ENCODE peak calls at places on chromosome 10, in five cellular contexts. One of them, this sample, is unnamed.

GRCh38 chr10:112792487-112793196 is 157.4 kb upstream of the TCF7L2 start:
- DNase-seq in lung microvascular endothelial cell: no peak
- DNase-seq in activated CD4-positive, alpha-beta T cell treated with anti-CD3 and anti-CD28 coated beads, Interleukin-2, amount 50 U/mL, for 48 hours: no peak
- DNase-seq in OCI-LY7: no peak
- DNase-seq in T-helper 1 cell: no peak
- DNase-seq in this sample: no peak

GRCh38 chr10:18713077-18713476 is 53.8 kb downstream of the ARL5B start:
- DNase-seq in lung microvascular endothelial cell: no peak
- DNase-seq in activated CD4-positive, alpha-beta T cell treated with anti-CD3 and anti-CD28 coated beads, Interleukin-2, amount 50 U/mL, for 48 hours: no peak
- DNase-seq in OCI-LY7: no peak
- DNase-seq in T-helper 1 cell: no peak
- DNase-seq in this sample: no peak

GRCh38 chr10:100025528-100026070 is 15.9 kb upstream of the DNMBP start:
- DNase-seq in lung microvascular endothelial cell: peak; percentile 13
- DNase-seq in activated CD4-positive, alpha-beta T cell treated with anti-CD3 and anti-CD28 coated beads, Interleukin-2, amount 50 U/mL, for 48 hours: no peak
- DNase-seq in OCI-LY7: no peak
- DNase-seq in T-helper 1 cell: no peak
- DNase-seq in this sample: no peak

GRCh38 chr10:129838794-129839193 is 125.3 kb downstream of the EBF3 start:
- DNase-seq in lung microvascular endothelial cell: no peak
- DNase-seq in activated CD4-positive, alpha-beta T cell treated with anti-CD3 and anti-CD28 coated beads, Interleukin-2, amount 50 U/mL, for 48 hours: no peak
- DNase-seq in OCI-LY7: no peak
- DNase-seq in T-helper 1 cell: no peak
- DNase-seq in this sample: no peak

GRCh38 chr10:82942572-82943091 is 1067.6 kb downstream of the NRG3 start:
- DNase-seq in lung microvascular endothelial cell: no peak
- DNase-seq in activated CD4-positive, alpha-beta T cell treated with anti-CD3 and anti-CD28 coated beads, Interleukin-2, amount 50 U/mL, for 48 hours: no peak
- DNase-seq in OCI-LY7: no peak
- DNase-seq in T-helper 1 cell: no peak
- DNase-seq in this sample: no peak

GRCh38 chr10:99916776-99917175 is 93.0 kb downstream of the DNMBP start:
- DNase-seq in lung microvascular endothelial cell: no peak
- DNase-seq in activated CD4-positive, alpha-beta T cell treated with anti-CD3 and anti-CD28 coated beads, Interleukin-2, amount 50 U/mL, for 48 hours: no peak
- DNase-seq in OCI-LY7: no peak
- DNase-seq in T-helper 1 cell: no peak
- DNase-seq in this sample: no peak

GRCh38 chr10:71092812-71093391 is 119.5 kb upstream of the UNC5B start:
- DNase-seq in lung microvascular endothelial cell: no peak
- DNase-seq in activated CD4-positive, alpha-beta T cell treated with anti-CD3 and anti-CD28 coated beads, Interleukin-2, amount 50 U/mL, for 48 hours: no peak
- DNase-seq in OCI-LY7: no peak
- DNase-seq in T-helper 1 cell: no peak
- DNase-seq in this sample: no peak

GRCh38 chr10:18516851-18517250 is 134.5 kb downstream of the NSUN6 start:
- DNase-seq in lung microvascular endothelial cell: no peak
- DNase-seq in activated CD4-positive, alpha-beta T cell treated with anti-CD3 and anti-CD28 coated beads, Interleukin-2, amount 50 U/mL, for 48 hours: no peak
- DNase-seq in OCI-LY7: no peak
- DNase-seq in T-helper 1 cell: no peak
- DNase-seq in this sample: no peak

GRCh38 chr10:11304906-11305585 is 287.4 kb downstream of the CELF2 start:
- DNase-seq in lung microvascular endothelial cell: no peak
- DNase-seq in activated CD4-positive, alpha-beta T cell treated with anti-CD3 and anti-CD28 coated beads, Interleukin-2, amount 50 U/mL, for 48 hours: peak; percentile 2
- DNase-seq in OCI-LY7: no peak
- DNase-seq in T-helper 1 cell: no peak
- DNase-seq in this sample: no peak

GRCh38 chr10:4635883-4636282 is 190.1 kb upstream of the AKR1E2 start:
- DNase-seq in lung microvascular endothelial cell: no peak
- DNase-seq in activated CD4-positive, alpha-beta T cell treated with anti-CD3 and anti-CD28 coated beads, Interleukin-2, amount 50 U/mL, for 48 hours: no peak
- DNase-seq in OCI-LY7: no peak
- DNase-seq in T-helper 1 cell: no peak
- DNase-seq in this sample: no peak

GRCh38 chr10:58180633-58181032 is 87.1 kb downstream of the IPMK start:
- DNase-seq in lung microvascular endothelial cell: no peak
- DNase-seq in activated CD4-positive, alpha-beta T cell treated with anti-CD3 and anti-CD28 coated beads, Interleukin-2, amount 50 U/mL, for 48 hours: no peak
- DNase-seq in OCI-LY7: no peak
- DNase-seq in T-helper 1 cell: no peak
- DNase-seq in this sample: no peak

GRCh38 chr10:65194131-65194530 is 1672.9 kb downstream of the REEP3 start:
- DNase-seq in lung microvascular endothelial cell: no peak
- DNase-seq in activated CD4-positive, alpha-beta T cell treated with anti-CD3 and anti-CD28 coated beads, Interleukin-2, amount 50 U/mL, for 48 hours: no peak
- DNase-seq in OCI-LY7: no peak
- DNase-seq in T-helper 1 cell: no peak
- DNase-seq in this sample: no peak

GRCh38 chr10:100008708-100009282 is 952 bp downstream of the DNMBP start:
- DNase-seq in lung microvascular endothelial cell: peak; percentile 30
- DNase-seq in activated CD4-positive, alpha-beta T cell treated with anti-CD3 and anti-CD28 coated beads, Interleukin-2, amount 50 U/mL, for 48 hours: no peak
- DNase-seq in OCI-LY7: peak; percentile 31
- DNase-seq in T-helper 1 cell: no peak
- DNase-seq in this sample: no peak

GRCh38 chr10:95758351-95759025 is 2.5 kb downstream of the ENTPD1 start:
- DNase-seq in lung microvascular endothelial cell: peak; percentile 81
- DNase-seq in activated CD4-positive, alpha-beta T cell treated with anti-CD3 and anti-CD28 coated beads, Interleukin-2, amount 50 U/mL, for 48 hours: peak; percentile 7
- DNase-seq in OCI-LY7: peak; percentile 49
- DNase-seq in T-helper 1 cell: no peak
- DNase-seq in this sample: no peak

GRCh38 chr10:118209215-118209614 is 132.9 kb downstream of the FAM204A start:
- DNase-seq in lung microvascular endothelial cell: no peak
- DNase-seq in activated CD4-positive, alpha-beta T cell treated with anti-CD3 and anti-CD28 coated beads, Interleukin-2, amount 50 U/mL, for 48 hours: no peak
- DNase-seq in OCI-LY7: no peak
- DNase-seq in T-helper 1 cell: no peak
- DNase-seq in this sample: no peak

GRCh38 chr10:89466599-89467035 is 52.2 kb downstream of the IFIT5 start:
- DNase-seq in lung microvascular endothelial cell: peak; percentile 24
- DNase-seq in activated CD4-positive, alpha-beta T cell treated with anti-CD3 and anti-CD28 coated beads, Interleukin-2, amount 50 U/mL, for 48 hours: no peak
- DNase-seq in OCI-LY7: peak; percentile 13
- DNase-seq in T-helper 1 cell: no peak
- DNase-seq in this sample: no peak

GRCh38 chr10:64036306-64036930 is 515.2 kb downstream of the REEP3 start:
- DNase-seq in lung microvascular endothelial cell: peak; percentile 8
- DNase-seq in activated CD4-positive, alpha-beta T cell treated with anti-CD3 and anti-CD28 coated beads, Interleukin-2, amount 50 U/mL, for 48 hours: no peak
- DNase-seq in OCI-LY7: no peak
- DNase-seq in T-helper 1 cell: no peak
- DNase-seq in this sample: no peak

GRCh38 chr10:79182763-79183467 is 114.1 kb downstream of the ZMIZ1 start:
- DNase-seq in lung microvascular endothelial cell: no peak
- DNase-seq in activated CD4-positive, alpha-beta T cell treated with anti-CD3 and anti-CD28 coated beads, Interleukin-2, amount 50 U/mL, for 48 hours: no peak
- DNase-seq in OCI-LY7: no peak
- DNase-seq in T-helper 1 cell: no peak
- DNase-seq in this sample: no peak

GRCh38 chr10:26857991-26858706 is 2.6 kb downstream of the ABI1 start:
- DNase-seq in lung microvascular endothelial cell: peak; percentile 38
- DNase-seq in activated CD4-positive, alpha-beta T cell treated with anti-CD3 and anti-CD28 coated beads, Interleukin-2, amount 50 U/mL, for 48 hours: no peak
- DNase-seq in OCI-LY7: peak; percentile 66
- DNase-seq in T-helper 1 cell: no peak
- DNase-seq in this sample: no peak

GRCh38 chr10:74691164-74691563 is 135.2 kb upstream of the KAT6B start:
- DNase-seq in lung microvascular endothelial cell: no peak
- DNase-seq in activated CD4-positive, alpha-beta T cell treated with anti-CD3 and anti-CD28 coated beads, Interleukin-2, amount 50 U/mL, for 48 hours: no peak
- DNase-seq in OCI-LY7: no peak
- DNase-seq in T-helper 1 cell: no peak
- DNase-seq in this sample: no peak

GRCh38 chr10:69361303-69361614 is 55.5 kb downstream of the TACR2 start:
- DNase-seq in lung microvascular endothelial cell: no peak
- DNase-seq in activated CD4-positive, alpha-beta T cell treated with anti-CD3 and anti-CD28 coated beads, Interleukin-2, amount 50 U/mL, for 48 hours: no peak
- DNase-seq in OCI-LY7: no peak
- DNase-seq in T-helper 1 cell: no peak
- DNase-seq in this sample: no peak

GRCh38 chr10:1454428-1454827 is 282.9 kb downstream of the ADARB2 start:
- DNase-seq in lung microvascular endothelial cell: no peak
- DNase-seq in activated CD4-positive, alpha-beta T cell treated with anti-CD3 and anti-CD28 coated beads, Interleukin-2, amount 50 U/mL, for 48 hours: peak; percentile 9
- DNase-seq in OCI-LY7: peak; percentile 92
- DNase-seq in T-helper 1 cell: no peak
- DNase-seq in this sample: no peak

GRCh38 chr10:62517252-62517651 is 143.1 kb downstream of the ZNF365 start:
- DNase-seq in lung microvascular endothelial cell: no peak
- DNase-seq in activated CD4-positive, alpha-beta T cell treated with anti-CD3 and anti-CD28 coated beads, Interleukin-2, amount 50 U/mL, for 48 hours: no peak
- DNase-seq in OCI-LY7: no peak
- DNase-seq in T-helper 1 cell: no peak
- DNase-seq in this sample: no peak

GRCh38 chr10:72037266-72037665 is 51.1 kb downstream of the SPOCK2 start:
- DNase-seq in lung microvascular endothelial cell: no peak
- DNase-seq in activated CD4-positive, alpha-beta T cell treated with anti-CD3 and anti-CD28 coated beads, Interleukin-2, amount 50 U/mL, for 48 hours: no peak
- DNase-seq in OCI-LY7: no peak
- DNase-seq in T-helper 1 cell: no peak
- DNase-seq in this sample: no peak